ENCODE peak calls at places on chromosomes 2 and 18, in nine cellular contexts. One of them, this sample, is unnamed.
A peak's percentile ranks its signal among the peaks of the same experiment; 100 is the strongest.

GRCh38 chr2:42572297-42573081 is 4.1 kb downstream of the MTA3 start:
- DNase-seq in AG04450: no peak
- DNase-seq in adrenal gland: peak; percentile 53
- DNase-seq in AG10803: no peak
- DNase-seq in left lung: no peak
- DNase-seq in epithelial cell of esophagus: peak; percentile 62
- DNase-seq in psoas muscle: no peak
- DNase-seq in kidney epithelial cell: no peak
- DNase-seq in CD8-positive, alpha-beta T cell: no peak
- DNase-seq in this sample: no peak

GRCh38 chr2:109214651-109215371 is 85.8 kb downstream of the SH3RF3 start:
- DNase-seq in AG04450: no peak
- DNase-seq in adrenal gland: no peak
- DNase-seq in AG10803: no peak
- DNase-seq in left lung: no peak
- DNase-seq in epithelial cell of esophagus: no peak
- DNase-seq in psoas muscle: no peak
- DNase-seq in kidney epithelial cell: no peak
- DNase-seq in CD8-positive, alpha-beta T cell: no peak
- DNase-seq in this sample: no peak

GRCh38 chr2:182020319-182021055 is 34.8 kb downstream of the PPP1R1C start:
- DNase-seq in AG04450: no peak
- DNase-seq in adrenal gland: no peak
- DNase-seq in AG10803: no peak
- DNase-seq in left lung: no peak
- DNase-seq in epithelial cell of esophagus: peak; percentile 27
- DNase-seq in psoas muscle: no peak
- DNase-seq in kidney epithelial cell: no peak
- DNase-seq in CD8-positive, alpha-beta T cell: no peak
- DNase-seq in this sample: no peak

GRCh38 chr2:36461039-36461681 is 105.6 kb downstream of the CRIM1 start:
- DNase-seq in AG04450: peak; percentile 80
- DNase-seq in adrenal gland: no peak
- DNase-seq in AG10803: peak; percentile 89
- DNase-seq in left lung: no peak
- DNase-seq in epithelial cell of esophagus: peak; percentile 89
- DNase-seq in psoas muscle: no peak
- DNase-seq in kidney epithelial cell: peak; percentile 91
- DNase-seq in CD8-positive, alpha-beta T cell: no peak
- DNase-seq in this sample: peak; percentile 95

GRCh38 chr2:146730882-146731281 is 1113.9 kb upstream of the ACVR2A start:
- DNase-seq in AG04450: no peak
- DNase-seq in adrenal gland: no peak
- DNase-seq in AG10803: no peak
- DNase-seq in left lung: no peak
- DNase-seq in epithelial cell of esophagus: no peak
- DNase-seq in psoas muscle: no peak
- DNase-seq in kidney epithelial cell: no peak
- DNase-seq in CD8-positive, alpha-beta T cell: no peak
- DNase-seq in this sample: no peak

GRCh38 chr2:226963528-226963927 is 127.7 kb downstream of the RHBDD1 start:
- DNase-seq in AG04450: peak; percentile 13
- DNase-seq in adrenal gland: no peak
- DNase-seq in AG10803: peak; percentile 83
- DNase-seq in left lung: no peak
- DNase-seq in epithelial cell of esophagus: peak; percentile 75
- DNase-seq in psoas muscle: no peak
- DNase-seq in kidney epithelial cell: peak; percentile 58
- DNase-seq in CD8-positive, alpha-beta T cell: no peak
- DNase-seq in this sample: peak; percentile 93

GRCh38 chr2:216553093-216553478 is 54.4 kb downstream of the RPL37A start:
- DNase-seq in AG04450: no peak
- DNase-seq in adrenal gland: no peak
- DNase-seq in AG10803: no peak
- DNase-seq in left lung: no peak
- DNase-seq in epithelial cell of esophagus: peak; percentile 45
- DNase-seq in psoas muscle: no peak
- DNase-seq in kidney epithelial cell: no peak
- DNase-seq in CD8-positive, alpha-beta T cell: no peak
- DNase-seq in this sample: no peak

GRCh38 chr2:100789361-100789760 is 30.6 kb upstream of the NPAS2 start:
- DNase-seq in AG04450: no peak
- DNase-seq in adrenal gland: no peak
- DNase-seq in AG10803: no peak
- DNase-seq in left lung: no peak
- DNase-seq in epithelial cell of esophagus: no peak
- DNase-seq in psoas muscle: no peak
- DNase-seq in kidney epithelial cell: no peak
- DNase-seq in CD8-positive, alpha-beta T cell: no peak
- DNase-seq in this sample: no peak

GRCh38 chr2:167595021-167595420 is 652.4 kb downstream of the STK39 start:
- DNase-seq in AG04450: no peak
- DNase-seq in adrenal gland: no peak
- DNase-seq in AG10803: no peak
- DNase-seq in left lung: no peak
- DNase-seq in epithelial cell of esophagus: no peak
- DNase-seq in psoas muscle: no peak
- DNase-seq in kidney epithelial cell: no peak
- DNase-seq in CD8-positive, alpha-beta T cell: no peak
- DNase-seq in this sample: no peak

GRCh38 chr2:134392689-134393476 is 139.0 kb downstream of the MGAT5 start:
- DNase-seq in AG04450: no peak
- DNase-seq in adrenal gland: no peak
- DNase-seq in AG10803: peak; percentile 36
- DNase-seq in left lung: no peak
- DNase-seq in epithelial cell of esophagus: no peak
- DNase-seq in psoas muscle: no peak
- DNase-seq in kidney epithelial cell: no peak
- DNase-seq in CD8-positive, alpha-beta T cell: no peak
- DNase-seq in this sample: no peak

GRCh38 chr18:62737474-62737873 is 22.1 kb downstream of the PHLPP1 start:
- DNase-seq in AG04450: no peak
- DNase-seq in adrenal gland: no peak
- DNase-seq in AG10803: no peak
- DNase-seq in left lung: no peak
- DNase-seq in epithelial cell of esophagus: no peak
- DNase-seq in psoas muscle: no peak
- DNase-seq in kidney epithelial cell: no peak
- DNase-seq in CD8-positive, alpha-beta T cell: no peak
- DNase-seq in this sample: no peak

GRCh38 chr18:55794288-55795052 is 206.5 kb upstream of the TCF4 start:
- DNase-seq in AG04450: peak; percentile 43
- DNase-seq in adrenal gland: no peak
- DNase-seq in AG10803: peak; percentile 66
- DNase-seq in left lung: no peak
- DNase-seq in epithelial cell of esophagus: no peak
- DNase-seq in psoas muscle: no peak
- DNase-seq in kidney epithelial cell: no peak
- DNase-seq in CD8-positive, alpha-beta T cell: no peak
- DNase-seq in this sample: no peak

GRCh38 chr2:46462936-46463335 is 16.4 kb upstream of the TMEM247 start:
- DNase-seq in AG04450: peak; percentile 23
- DNase-seq in adrenal gland: no peak
- DNase-seq in AG10803: peak; percentile 66
- DNase-seq in left lung: no peak
- DNase-seq in epithelial cell of esophagus: no peak
- DNase-seq in psoas muscle: no peak
- DNase-seq in kidney epithelial cell: no peak
- DNase-seq in CD8-positive, alpha-beta T cell: no peak
- DNase-seq in this sample: no peak

GRCh38 chr2:240129731-240130392 is 6.2 kb downstream of the COPS9 start:
- DNase-seq in AG04450: no peak
- DNase-seq in adrenal gland: no peak
- DNase-seq in AG10803: no peak
- DNase-seq in left lung: no peak
- DNase-seq in epithelial cell of esophagus: no peak
- DNase-seq in psoas muscle: no peak
- DNase-seq in kidney epithelial cell: no peak
- DNase-seq in CD8-positive, alpha-beta T cell: no peak
- DNase-seq in this sample: no peak

GRCh38 chr2:55901322-55901721 is 22.3 kb downstream of the EFEMP1 start:
- DNase-seq in AG04450: no peak
- DNase-seq in adrenal gland: no peak
- DNase-seq in AG10803: no peak
- DNase-seq in left lung: no peak
- DNase-seq in epithelial cell of esophagus: peak; percentile 71
- DNase-seq in psoas muscle: no peak
- DNase-seq in kidney epithelial cell: peak; percentile 63
- DNase-seq in CD8-positive, alpha-beta T cell: no peak
- DNase-seq in this sample: no peak

GRCh38 chr2:173134703-173135102 is 59.1 kb downstream of the MAP3K20 start:
- DNase-seq in AG04450: no peak
- DNase-seq in adrenal gland: no peak
- DNase-seq in AG10803: no peak
- DNase-seq in left lung: no peak
- DNase-seq in epithelial cell of esophagus: peak; percentile 70
- DNase-seq in psoas muscle: no peak
- DNase-seq in kidney epithelial cell: no peak
- DNase-seq in CD8-positive, alpha-beta T cell: no peak
- DNase-seq in this sample: no peak

GRCh38 chr2:26245810-26246209 is 1.1 kb downstream of the HADHB start:
- DNase-seq in AG04450: no peak
- DNase-seq in adrenal gland: no peak
- DNase-seq in AG10803: peak; percentile 12
- DNase-seq in left lung: no peak
- DNase-seq in epithelial cell of esophagus: peak; percentile 20
- DNase-seq in psoas muscle: no peak
- DNase-seq in kidney epithelial cell: no peak
- DNase-seq in CD8-positive, alpha-beta T cell: no peak
- DNase-seq in this sample: no peak
- H3K4me3 ChIP-seq in AG04450: peak overlapping the region; percentile 97
- H3K4me3 ChIP-seq in adrenal gland: no peak overlapping the region
- H3K4me3 ChIP-seq in AG10803: peak overlapping the region; percentile 99
- H3K4me3 ChIP-seq in left lung: peak overlapping the region; percentile 68
- H3K4me3 ChIP-seq in epithelial cell of esophagus: peak overlapping the region; percentile 90
- H3K4me3 ChIP-seq in psoas muscle: peak overlapping the region; percentile 79
- H3K4me3 ChIP-seq in kidney epithelial cell: peak overlapping the region; percentile 88
- H3K4me3 ChIP-seq in CD8-positive, alpha-beta T cell: peak overlapping the region; percentile 99
- H3K4me3 ChIP-seq in this sample: peak overlapping the region; percentile 93

DNA sequence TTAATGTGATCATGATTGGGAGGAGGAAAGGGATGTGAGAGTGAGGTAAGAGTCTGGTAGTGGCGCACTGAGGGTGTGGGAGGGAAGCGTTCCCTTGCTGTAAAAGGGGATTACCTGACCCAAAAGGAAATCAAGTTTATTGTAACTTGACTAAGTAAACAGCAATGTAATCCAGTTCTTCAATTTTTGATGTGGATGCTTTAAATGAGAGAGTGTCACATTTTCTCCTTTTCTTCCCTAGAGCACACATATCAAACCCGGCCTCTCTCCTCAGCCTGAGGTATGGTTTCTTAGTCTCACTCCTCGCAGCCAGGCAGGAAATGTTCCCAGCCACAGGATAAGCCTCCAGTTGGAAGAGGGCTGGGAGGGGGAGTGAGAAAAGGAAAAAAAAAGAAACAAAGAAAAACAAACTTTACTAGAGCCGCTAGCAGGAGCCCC is 688 bp upstream of the ARHGAP28 start:
- DNase-seq in AG04450: no peak
- DNase-seq in adrenal gland: no peak
- DNase-seq in AG10803: no peak
- DNase-seq in left lung: no peak
- DNase-seq in epithelial cell of esophagus: no peak
- DNase-seq in psoas muscle: no peak
- DNase-seq in kidney epithelial cell: no peak
- DNase-seq in CD8-positive, alpha-beta T cell: no peak
- DNase-seq in this sample: peak; percentile 31
- H3K4me3 ChIP-seq in AG04450: peak overlapping the region; percentile 72
- H3K4me3 ChIP-seq in adrenal gland: no peak overlapping the region
- H3K4me3 ChIP-seq in AG10803: peak overlapping the region; percentile 59
- H3K4me3 ChIP-seq in left lung: peak overlapping the region; percentile 46
- H3K4me3 ChIP-seq in epithelial cell of esophagus: peak overlapping the region; percentile 52
- H3K4me3 ChIP-seq in psoas muscle: peak overlapping the region; percentile 81
- H3K4me3 ChIP-seq in kidney epithelial cell: peak overlapping the region; percentile 60
- H3K4me3 ChIP-seq in CD8-positive, alpha-beta T cell: no peak overlapping the region
- H3K4me3 ChIP-seq in this sample: peak overlapping the region; percentile 61

DNA sequence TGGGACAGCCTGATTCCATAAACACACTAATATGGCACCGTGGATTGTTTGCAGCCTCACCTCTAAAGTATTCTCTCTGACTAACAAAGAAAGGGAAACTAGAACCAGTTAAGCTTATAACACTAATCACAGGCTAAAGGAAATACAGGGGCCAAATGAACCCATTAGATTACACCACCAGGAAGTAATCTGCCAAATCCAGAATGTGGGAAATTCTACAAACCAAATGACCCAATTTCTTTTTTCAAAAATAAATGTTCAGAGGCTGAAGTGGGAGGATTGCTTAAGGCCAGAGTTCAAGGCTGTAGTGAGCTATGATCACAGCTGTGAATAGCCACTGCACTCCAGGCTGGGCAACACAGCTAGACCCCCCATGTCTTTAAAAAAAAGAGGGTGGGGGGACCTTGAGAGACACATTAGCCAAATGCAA is 1.5 kb upstream of the MPPE1 start:
- DNase-seq in AG04450: no peak
- DNase-seq in adrenal gland: no peak
- DNase-seq in AG10803: peak; percentile 59
- DNase-seq in left lung: no peak
- DNase-seq in epithelial cell of esophagus: peak; percentile 83
- DNase-seq in psoas muscle: no peak
- DNase-seq in kidney epithelial cell: no peak
- DNase-seq in CD8-positive, alpha-beta T cell: no peak
- DNase-seq in this sample: peak; percentile 54
- H3K4me3 ChIP-seq in AG04450: no peak overlapping the region
- H3K4me3 ChIP-seq in adrenal gland: no peak overlapping the region
- H3K4me3 ChIP-seq in AG10803: peak overlapping the region; percentile 85
- H3K4me3 ChIP-seq in left lung: peak overlapping the region; percentile 68
- H3K4me3 ChIP-seq in epithelial cell of esophagus: no peak overlapping the region
- H3K4me3 ChIP-seq in psoas muscle: peak overlapping the region; percentile 88
- H3K4me3 ChIP-seq in kidney epithelial cell: no peak overlapping the region
- H3K4me3 ChIP-seq in CD8-positive, alpha-beta T cell: no peak overlapping the region
- H3K4me3 ChIP-seq in this sample: no peak overlapping the region

DNA sequence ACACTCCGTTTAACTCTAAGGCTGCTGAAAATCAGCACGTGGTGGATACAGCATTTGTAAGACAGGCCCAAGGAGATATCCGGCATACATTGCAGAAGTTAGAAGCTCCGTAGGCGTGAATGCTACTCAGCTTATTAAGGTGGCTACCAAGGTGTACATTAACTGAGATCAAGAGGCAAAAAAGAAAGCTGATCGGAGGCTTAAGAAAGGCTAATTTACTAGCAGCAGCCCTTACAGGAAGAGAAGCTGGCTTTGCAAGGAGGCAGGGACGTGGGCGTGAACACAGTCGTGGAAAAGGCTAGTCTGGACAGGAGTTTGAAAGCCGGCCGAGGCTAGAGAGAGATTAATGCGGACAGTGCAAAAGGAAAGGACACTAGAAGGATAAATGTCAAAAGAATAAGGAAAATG is 45.7 kb upstream of the SELENOI start:
- DNase-seq in AG04450: no peak
- DNase-seq in adrenal gland: no peak
- DNase-seq in AG10803: peak; percentile 42
- DNase-seq in left lung: no peak
- DNase-seq in epithelial cell of esophagus: peak; percentile 89
- DNase-seq in psoas muscle: no peak
- DNase-seq in kidney epithelial cell: no peak
- DNase-seq in CD8-positive, alpha-beta T cell: no peak
- DNase-seq in this sample: no peak
- H3K4me3 ChIP-seq in AG04450: peak overlapping the region; percentile 11
- H3K4me3 ChIP-seq in adrenal gland: no peak overlapping the region
- H3K4me3 ChIP-seq in AG10803: peak overlapping the region; percentile 66
- H3K4me3 ChIP-seq in left lung: peak overlapping the region; percentile 55
- H3K4me3 ChIP-seq in epithelial cell of esophagus: peak overlapping the region; percentile 49
- H3K4me3 ChIP-seq in psoas muscle: peak overlapping the region; percentile 75
- H3K4me3 ChIP-seq in kidney epithelial cell: peak overlapping the region; percentile 8
- H3K4me3 ChIP-seq in CD8-positive, alpha-beta T cell: peak overlapping the region; percentile 36
- H3K4me3 ChIP-seq in this sample: peak overlapping the region; percentile 67